ENCODE peak calls at places on chromosomes 3 and 15, in six cellular contexts. B is heart left ventricle, D is fibroblast of lung, C is heart right ventricle, L is uterus, X is AG09309. V is an unnamed sample.

GRCh38 chr3:133211449-133211848 is 173.3 kb downstream of the TMEM108 start:
- DNase-seq in B (no peak), D (peak), C (peak), L (no peak), X (no peak), V (no peak)

GRCh38 chr15:92636950-92637481 is 18.6 kb downstream of the FAM174B start:
- DNase-seq in B (no peak), D (no peak), C (peak), L (peak), X (no peak), V (no peak)

GRCh38 chr3:147410518-147411234 is 1.5 kb downstream of the ZIC1 start:
- DNase-seq in B (no peak), D (peak), C (no peak), L (no peak), X (no peak), V (no peak)

GRCh38 chr3:183764854-183765731 is 60.3 kb downstream of the MAP6D1 start:
- DNase-seq in B (no peak), D (peak), C (no peak), L (no peak), X (no peak), V (peak)

GRCh38 chr15:63559753-63560152 is 37.4 kb upstream of the FBXL22 start:
- DNase-seq in B (no peak), D (no peak), C (no peak), L (no peak), X (no peak), V (no peak)

GRCh38 chr3:139521811-139522210 is 17.7 kb downstream of the RBP1 start:
- DNase-seq in B (no peak), D (no peak), C (no peak), L (no peak), X (no peak), V (no peak)

GRCh38 chr15:39581501-39582285 is 814 bp downstream of the THBS1 start:
- DNase-seq in B (peak), D (peak), C (peak), L (peak), X (peak), V (no peak)

GRCh38 chr3:182921665-182922355 is 58.5 kb downstream of the DCUN1D1 start:
- DNase-seq in B (no peak), D (peak), C (no peak), L (no peak), X (peak), V (peak)

GRCh38 chr3:50433954-50434353 is 69.5 kb downstream of the CACNA2D2 start:
- DNase-seq in B (no peak), D (no peak), C (no peak), L (no peak), X (no peak), V (no peak)

GRCh38 chr15:38699633-38700230 is 135.1 kb upstream of the RASGRP1 start:
- DNase-seq in B (peak), D (peak), C (peak), L (peak), X (no peak), V (peak)

GRCh38 chr15:81163961-81164800 is 30.1 kb downstream of the CFAP161 start:
- DNase-seq in B (no peak), D (peak), C (no peak), L (no peak), X (peak), V (peak)

GRCh38 chr15:48005077-48005476 is 115.7 kb upstream of the SLC24A5 start:
- DNase-seq in B (no peak), D (no peak), C (no peak), L (no peak), X (no peak), V (no peak)

GRCh38 chr3:196246612-196247308 is 30.4 kb downstream of the SLC51A start:
- DNase-seq in B (no peak), D (peak), C (no peak), L (no peak), X (peak), V (peak)

GRCh38 chr3:31307131-31307785 is 225.5 kb upstream of the STT3B start:
- DNase-seq in B (no peak), D (peak), C (no peak), L (no peak), X (no peak), V (peak)

GRCh38 chr3:124131158-124132115 is 139.5 kb upstream of the ROPN1 start:
- DNase-seq in B (peak), D (peak), C (no peak), L (no peak), X (no peak), V (no peak)

GRCh38 chr3:37986479-37987314 is 3.9 kb upstream of the VILL start:
- DNase-seq in B (no peak), D (no peak), C (no peak), L (peak), X (no peak), V (no peak)

GRCh38 chr3:37987315-37987697 is 3.3 kb upstream of the VILL start:
- DNase-seq in B (no peak), D (no peak), C (no peak), L (no peak), X (no peak), V (no peak)

GRCh38 chr3:37984596-37984995 is 6.0 kb upstream of the VILL start:
- DNase-seq in B (no peak), D (no peak), C (no peak), L (no peak), X (no peak), V (no peak)

GRCh38 chr3:37984051-37984450 is 6.5 kb upstream of the VILL start:
- DNase-seq in B (no peak), D (no peak), C (no peak), L (no peak), X (no peak), V (no peak)

GRCh38 chr3:37985637-37986320 is 4.8 kb upstream of the VILL start:
- DNase-seq in B (no peak), D (no peak), C (peak), L (no peak), X (no peak), V (no peak)
- TF ChIP-seq CTCF in B (no peak), D (peak), C (peak), L (no peak), X (no peak), V (no peak)

GRCh38 chr3:128293930-128294329 is 140.6 kb downstream of the EEFSEC start:
- DNase-seq in B (no peak), D (no peak), C (no peak), L (peak), X (no peak), V (no peak)
- H3K4me3 ChIP-seq in B (no peak), D (no peak), C (no peak), L (no peak), X (no peak), V (no peak)

DNA sequence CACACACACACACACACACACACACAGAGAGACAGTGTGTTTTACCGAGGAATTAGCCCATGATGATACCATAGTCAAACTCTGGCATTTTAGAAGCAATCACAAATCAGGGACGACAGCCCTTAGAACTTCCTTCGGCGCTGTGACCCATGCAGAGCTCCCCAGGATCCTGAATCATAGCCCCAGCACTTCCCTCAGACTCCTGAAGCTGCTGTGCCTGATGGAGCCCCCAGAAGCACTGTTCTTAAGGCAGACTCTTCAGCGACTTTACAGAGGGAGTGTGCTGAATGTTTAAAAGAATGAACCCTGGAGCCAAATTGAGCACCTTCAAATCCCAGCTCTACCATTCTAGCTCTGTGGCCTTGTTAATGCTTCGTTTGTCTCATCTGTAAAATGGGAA is 89.3 kb upstream of the LIPC start:
- DNase-seq in B (no peak), D (no peak), C (no peak), L (no peak), X (no peak), V (no peak)
- TF ChIP-seq CTCF in B (no peak), D (no peak), C (no peak), L (no peak), X (no peak), V (no peak)

GRCh38 chr3:10192953-10193691 is 28.4 kb downstream of the IRAK2 start:
- DNase-seq in B (no peak), D (peak), C (no peak), L (peak), X (peak), V (peak)
- H3K4me3 ChIP-seq in B (no peak), D (no peak), C (no peak), L (no peak), X (no peak), V (no peak)

DNA sequence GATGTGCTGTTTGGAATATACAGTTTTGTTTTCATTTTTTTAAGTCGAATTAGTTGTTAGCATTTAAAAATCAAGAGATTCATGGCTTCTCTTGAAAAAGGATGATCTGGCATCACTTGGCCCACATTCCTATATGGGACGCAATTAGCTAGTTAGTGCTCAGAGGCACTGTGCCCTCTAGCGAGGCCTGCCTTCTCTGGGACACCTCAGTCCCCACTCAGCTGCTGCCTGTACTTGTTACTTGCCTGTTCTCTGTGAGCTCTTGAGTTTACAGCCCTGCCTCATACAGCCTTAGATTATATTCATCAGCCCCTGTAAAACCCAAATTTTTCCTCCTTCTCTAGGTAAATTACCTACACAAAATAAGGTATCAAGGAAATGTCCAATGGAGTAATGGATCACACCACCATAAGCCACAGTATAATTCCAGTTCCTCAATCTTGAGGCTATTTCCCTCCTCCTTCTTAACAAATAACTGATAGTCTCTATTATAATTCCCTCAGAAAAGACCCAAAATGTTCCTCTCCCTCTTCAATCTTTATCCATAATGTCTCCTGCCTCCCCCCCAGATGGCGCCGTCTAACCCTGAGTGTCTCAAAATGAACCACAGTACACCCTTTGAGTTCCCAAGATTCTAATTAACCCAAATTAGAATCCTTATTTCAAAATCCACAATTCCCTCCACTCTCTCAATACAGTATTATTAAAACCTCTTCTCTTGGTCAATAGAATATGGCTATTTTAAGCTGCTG is 2.7 kb downstream of the ZMAT3 start:
- DNase-seq in B (no peak), D (no peak), C (no peak), L (no peak), X (no peak), V (no peak)
- TF ChIP-seq CTCF in B (no peak), D (peak), C (no peak), L (no peak), X (peak), V (peak)

DNA sequence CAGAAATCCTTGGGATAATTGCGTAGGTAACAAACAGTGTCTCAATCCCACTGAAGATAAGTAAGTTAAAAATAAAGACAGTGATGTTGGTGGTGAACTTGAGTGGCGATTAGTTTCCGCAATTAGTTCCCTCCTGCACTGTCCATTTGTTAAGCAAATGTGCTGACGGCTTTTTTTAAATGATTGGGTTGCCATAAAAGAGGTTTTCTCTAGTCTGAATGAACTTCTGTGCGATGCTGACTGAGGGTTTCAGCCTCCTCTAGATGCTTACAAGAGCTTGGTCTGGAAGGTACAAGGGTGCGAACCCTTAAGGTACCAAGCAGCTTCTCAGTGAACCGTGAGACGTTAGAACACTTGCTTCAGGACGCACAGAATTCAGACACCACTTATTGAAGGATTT is 746 bp downstream of the MCTP2 start:
- DNase-seq in B (no peak), D (no peak), C (no peak), L (no peak), X (no peak), V (no peak)
- H3K4me3 ChIP-seq in B (peak), D (peak), C (peak), L (peak), X (peak), V (peak)

GRCh38 chr15:32998979-32999677 is 195.4 kb downstream of the FMN1 start:
- DNase-seq in B (no peak), D (no peak), C (no peak), L (peak), X (no peak), V (no peak)

GRCh38 chr15:32998182-32998581 is 196.3 kb downstream of the FMN1 start:
- DNase-seq in B (no peak), D (no peak), C (no peak), L (no peak), X (no peak), V (no peak)

GRCh38 chr15:32991544-32992192 is 202.8 kb downstream of the FMN1 start:
- DNase-seq in B (no peak), D (no peak), C (no peak), L (peak), X (no peak), V (no peak)

GRCh38 chr15:32993285-32993684 is 201.2 kb downstream of the FMN1 start:
- DNase-seq in B (no peak), D (no peak), C (no peak), L (no peak), X (no peak), V (no peak)

DNA sequence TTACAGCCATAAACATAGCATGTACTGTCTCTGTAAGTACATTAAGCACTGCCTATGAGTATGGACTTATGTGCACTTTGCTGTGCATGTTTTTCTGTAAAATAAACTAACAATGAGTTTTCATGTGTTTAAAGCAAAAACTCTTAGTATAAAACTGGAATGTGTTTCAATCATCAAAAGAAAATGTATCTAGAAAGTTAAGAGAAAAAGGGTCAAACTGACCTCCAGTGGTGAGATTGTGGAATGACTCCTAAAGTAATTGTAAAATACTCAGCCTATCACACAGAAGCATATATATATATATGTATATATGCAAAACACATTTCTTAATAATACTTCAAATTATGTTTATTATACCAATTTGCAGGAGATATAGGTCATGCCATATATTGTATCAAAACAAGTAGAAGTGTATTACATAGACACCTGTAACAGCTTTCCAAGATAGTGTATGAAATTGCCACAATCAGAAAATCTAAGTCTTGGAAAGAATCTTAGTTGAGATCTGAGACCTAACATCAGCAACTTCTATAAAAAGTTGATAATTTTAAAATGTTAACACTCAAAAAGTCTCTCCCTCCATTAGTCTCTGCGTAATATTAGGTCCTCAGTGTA is 199.6 kb downstream of the FMN1 start:
- DNase-seq in B (no peak), D (peak), C (no peak), L (no peak), X (no peak), V (peak)
- TF ChIP-seq CTCF in B (peak), D (peak), C (peak), L (peak), X (peak), V (peak)

V was measured in astrocyte of the cerebellum.